ENCODE peak calls at places on chromosomes 4 and X, in seven cellular contexts. K is coronary artery, N is ovary, O is body of pancreas, Q is AG09309, Z is neural progenitor cell, F is fibroblast of lung. R is an unnamed sample.
A peak's percentile ranks its signal among the peaks of the same experiment; 100 is the strongest.

GRCh38 chr4:109870061-109870460 is 22.2 kb downstream of the LRIT3 start:
- DNase-seq in K (no peak), N (no peak), O (no peak), Q (no peak), Z (no peak), F (no peak), R (no peak)

GRCh38 chrX:93591398-93591797 is 82.0 kb downstream of the NAP1L3 start:
- DNase-seq in K (no peak), N (no peak), O (no peak), Q (no peak), Z (peak; percentile 24), F (no peak), R (no peak)

GRCh38 chr4:77994194-77994721 is 62.9 kb upstream of the FRAS1 start:
- DNase-seq in K (no peak), N (no peak), O (peak; percentile 44), Q (peak; percentile 13), Z (peak; percentile 85), F (peak; percentile 71), R (peak; percentile 61)

GRCh38 chrX:87755493-87755892 is 237.9 kb downstream of the KLHL4 start:
- DNase-seq in K (no peak), N (no peak), O (no peak), Q (no peak), Z (no peak), F (no peak), R (no peak)

GRCh38 chrX:80667967-80668366 is 141.7 kb downstream of the BRWD3 start:
- DNase-seq in K (no peak), N (no peak), O (no peak), Q (no peak), Z (no peak), F (no peak), R (no peak)

GRCh38 chrX:23736030-23736429 is 7.0 kb downstream of the ACOT9 start:
- DNase-seq in K (no peak), N (no peak), O (no peak), Q (no peak), Z (no peak), F (no peak), R (no peak)

GRCh38 chr4:3122081-3122563 is 47.6 kb downstream of the HTT start:
- DNase-seq in K (no peak), N (no peak), O (no peak), Q (no peak), Z (no peak), F (peak; percentile 51), R (peak; percentile 53)

GRCh38 chrX:136630881-136631280 is 17.1 kb upstream of the CD40LG start:
- DNase-seq in K (no peak), N (no peak), O (no peak), Q (no peak), Z (no peak), F (no peak), R (no peak)

GRCh38 chr4:74055096-74055495 is 16.6 kb upstream of the CXCL3 start:
- DNase-seq in K (no peak), N (no peak), O (no peak), Q (no peak), Z (no peak), F (no peak), R (no peak)

GRCh38 chrX:9272166-9272565 is 192.7 kb upstream of the TBL1X start:
- DNase-seq in K (no peak), N (no peak), O (no peak), Q (peak; percentile 16), Z (no peak), F (peak; percentile 79), R (peak; percentile 62)

GRCh38 chr4:80182237-80182866 is 15.0 kb upstream of the PRDM8 start:
- DNase-seq in K (no peak), N (no peak), O (no peak), Q (no peak), Z (no peak), F (no peak), R (no peak)

GRCh38 chr4:186067757-186068385 is 1.1 kb upstream of the TLR3 start:
- DNase-seq in K (no peak), N (peak; percentile 39), O (peak; percentile 91), Q (peak; percentile 8), Z (peak; percentile 68), F (peak; percentile 75), R (peak; percentile 63)

GRCh38 chr4:8117278-8117682 is 41.3 kb downstream of the ABLIM2 start:
- DNase-seq in K (no peak), N (no peak), O (peak; percentile 74), Q (no peak), Z (peak; percentile 45), F (peak; percentile 6), R (no peak)

GRCh38 chr4:58275856-58276255 is 1165.7 kb upstream of the IGFBP7 start:
- DNase-seq in K (no peak), N (no peak), O (no peak), Q (no peak), Z (no peak), F (no peak), R (no peak)

GRCh38 chr4:182736207-182736606 is 181.0 kb downstream of the DCTD start:
- DNase-seq in K (no peak), N (no peak), O (no peak), Q (no peak), Z (no peak), F (no peak), R (no peak)

GRCh38 chr4:127832585-127832984 is 48.1 kb upstream of the PLK4 start:
- DNase-seq in K (no peak), N (no peak), O (no peak), Q (no peak), Z (peak; percentile 7), F (no peak), R (no peak)

GRCh38 chrX:71671043-71671829 is 3.9 kb downstream of the LOC101059915 start:
- DNase-seq in K (no peak), N (no peak), O (no peak), Q (no peak), Z (no peak), F (no peak), R (no peak)

GRCh38 chrX:1448793-1449580 is 3.7 kb downstream of the ASMTL start:
- DNase-seq in K (peak; percentile 60), N (no peak), O (no peak), Q (no peak), Z (no peak), F (no peak), R (no peak)

GRCh38 chr4:107900508-107900907 is 30.8 kb upstream of the CYP2U1 start:
- DNase-seq in K (no peak), N (no peak), O (no peak), Q (no peak), Z (no peak), F (no peak), R (no peak)

DNA sequence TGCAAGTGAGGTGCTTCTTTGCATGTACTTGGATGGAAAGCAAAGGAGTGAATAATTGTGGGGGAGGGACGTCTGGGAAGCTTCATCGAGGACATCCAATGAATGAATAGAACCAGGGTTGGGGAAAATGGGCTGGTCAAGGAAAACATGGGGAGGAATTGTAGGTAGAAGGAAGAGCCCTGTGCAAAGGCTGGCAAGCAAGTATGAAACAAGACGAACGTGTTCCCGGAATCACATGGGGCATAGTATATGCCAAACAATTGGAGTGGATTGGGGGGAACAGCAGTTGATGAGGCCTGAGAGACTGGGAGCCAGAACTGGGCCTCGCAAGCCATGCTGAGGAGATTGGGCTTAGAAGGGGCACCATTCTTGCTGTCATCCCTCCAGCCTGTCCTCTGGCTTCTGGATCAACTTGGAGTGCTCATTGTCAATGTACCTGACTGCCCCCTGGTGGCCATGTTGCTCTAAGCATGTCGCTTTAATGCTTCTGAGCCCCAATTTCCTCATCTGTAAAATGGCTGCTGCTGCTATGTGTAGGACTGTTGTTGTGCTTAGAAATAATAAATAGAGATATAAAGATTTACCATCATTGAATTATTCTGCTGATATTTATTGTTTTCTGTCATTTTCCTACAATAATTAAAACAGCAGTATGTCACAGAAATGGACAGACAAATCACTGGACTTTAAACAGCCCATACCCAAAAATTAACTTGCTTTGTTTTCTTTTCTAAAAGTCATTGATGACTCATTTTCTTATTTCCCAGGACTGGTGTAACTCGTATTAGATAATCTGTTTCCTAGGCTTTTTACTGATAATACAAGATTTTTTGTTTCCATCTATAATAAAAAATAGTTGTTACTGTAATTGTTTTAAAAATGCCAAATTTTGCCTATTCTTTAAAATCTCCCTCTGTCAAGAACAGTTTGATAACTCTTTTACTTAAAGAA is 66.4 kb downstream of the JADE3 start:
- DNase-seq in K (no peak), N (peak; percentile 33), O (peak; percentile 76), Q (peak; percentile 11), Z (peak; percentile 81), F (peak; percentile 86), R (peak; percentile 79)
- H3K4me3 ChIP-seq in K (no peak overlapping the region), N (no peak overlapping the region), O (no peak overlapping the region), Q (no peak overlapping the region), Z (no peak overlapping the region), F (peak overlapping the region; percentile 37), R (no peak overlapping the region)

GRCh38 chr4:113474017-113474416 is 287.5 kb downstream of the CAMK2D start:
- DNase-seq in K (no peak), N (no peak), O (no peak), Q (peak; percentile 81), Z (no peak), F (peak; percentile 77), R (peak; percentile 96)
- TF ChIP-seq CTCF in K (no peak), N (no peak), O (no peak), Q (no peak), Z (no peak), F (no peak), R (no peak)

GRCh38 chr4:76692761-76693160 is 205.2 kb downstream of the SOWAHB start:
- DNase-seq in K (no peak), N (no peak), O (no peak), Q (no peak), Z (no peak), F (no peak), R (no peak)
- H3K4me3 ChIP-seq in K (no peak overlapping the region), N (no peak overlapping the region), O (no peak overlapping the region), Q (no peak overlapping the region), Z (no peak overlapping the region), F (no peak overlapping the region), R (no peak overlapping the region)

GRCh38 chrX:56216332-56216731 is 15.8 kb upstream of the KLF8 start:
- DNase-seq in K (no peak), N (no peak), O (no peak), Q (no peak), Z (no peak), F (no peak), R (no peak)

GRCh38 chrX:56221101-56221500 is 11.1 kb upstream of the KLF8 start:
- DNase-seq in K (no peak), N (no peak), O (no peak), Q (no peak), Z (no peak), F (no peak), R (no peak)

GRCh38 chrX:56222473-56223000 is 9.6 kb upstream of the KLF8 start:
- DNase-seq in K (no peak), N (no peak), O (no peak), Q (no peak), Z (no peak), F (no peak), R (no peak)

GRCh38 chrX:56219702-56220101 is 12.5 kb upstream of the KLF8 start:
- DNase-seq in K (no peak), N (no peak), O (no peak), Q (no peak), Z (peak; percentile 4), F (peak; percentile 4), R (peak; percentile 1)
- TF ChIP-seq CTCF in K (no peak), N (no peak), O (no peak), Q (peak; percentile 20), Z (peak; percentile 35), F (no peak), R (no peak)

R was measured in fibroblast of the aortic adventitia.